ENCODE peak calls at places on chromosomes 11 and 22, in nine cellular contexts. X is esophagus squamous epithelium, J is upper lobe of right lung, O is colonic mucosa, N is heart left ventricle, K is tibial artery, P is type B pancreatic cell, H is astrocyte of the spinal cord, Z is left ventricle myocardium inferior. B is an unnamed sample.

GRCh38 chr22:43257549-43257948 is 70.6 kb upstream of the TTLL12 start:
- DNase-seq in X (no peak), J (no peak), O (no peak), N (no peak), K (no peak), P (no peak), H (no peak), Z (no peak), B (no peak)

GRCh38 chr22:38228326-38228872 is 26.6 kb downstream of the MAFF start:
- DNase-seq in X (no peak), J (no peak), O (no peak), N (no peak), K (no peak), P (no peak), H (peak), Z (no peak), B (no peak)

GRCh38 chr22:30178180-30179126 is 68.1 kb downstream of the LIF start:
- DNase-seq in X (no peak), J (no peak), O (no peak), N (no peak), K (no peak), P (no peak), H (peak), Z (no peak), B (no peak)

GRCh38 chr11:2944953-2945756 is 15.9 kb upstream of the PHLDA2 start:
- DNase-seq in X (no peak), J (peak), O (peak), N (peak), K (peak), P (no peak), H (peak), Z (peak), B (peak)

GRCh38 chr22:41290262-41291221 is 4.6 kb upstream of the RANGAP1 start:
- DNase-seq in X (no peak), J (no peak), O (no peak), N (no peak), K (no peak), P (no peak), H (peak), Z (no peak), B (peak)

GRCh38 chr11:125941241-125941605 is 4.6 kb upstream of the VSIG10L2 start:
- DNase-seq in X (no peak), J (peak), O (no peak), N (no peak), K (peak), P (no peak), H (no peak), Z (no peak), B (no peak)

GRCh38 chr22:32020117-32020516 is 22.9 kb upstream of the SLC5A1 start:
- DNase-seq in X (no peak), J (no peak), O (no peak), N (no peak), K (no peak), P (no peak), H (peak), Z (no peak), B (no peak)

GRCh38 chr22:45868586-45869443 is 108.1 kb downstream of the WNT7B start:
- DNase-seq in X (no peak), J (no peak), O (peak), N (no peak), K (peak), P (peak), H (no peak), Z (no peak), B (no peak)

GRCh38 chr11:1277936-1278512 is 31.4 kb downstream of the TOLLIP start:
- DNase-seq in X (no peak), J (no peak), O (no peak), N (no peak), K (no peak), P (no peak), H (no peak), Z (no peak), B (peak)

GRCh38 chr11:118608268-118609214 is 1.1 kb downstream of the PHLDB1 start:
- DNase-seq in X (no peak), J (peak), O (peak), N (peak), K (peak), P (no peak), H (peak), Z (peak), B (peak)
- TF ChIP-seq CTCF in X (no peak), J (no peak), O (no peak), N (no peak), K (no peak), P (no peak), H (no peak), Z (no peak), B (no peak)

GRCh38 chr11:47578524-47579460 is at the start of the genes KBTBD4 and NDUFS3:
- DNase-seq in X (peak), J (peak), O (peak), N (peak), K (peak), P (peak), H (peak), Z (peak), B (peak)
- TF ChIP-seq CTCF in X (peak), J (no peak), O (no peak), N (no peak), K (no peak), P (no peak), H (no peak), Z (no peak), B (no peak)

DNA sequence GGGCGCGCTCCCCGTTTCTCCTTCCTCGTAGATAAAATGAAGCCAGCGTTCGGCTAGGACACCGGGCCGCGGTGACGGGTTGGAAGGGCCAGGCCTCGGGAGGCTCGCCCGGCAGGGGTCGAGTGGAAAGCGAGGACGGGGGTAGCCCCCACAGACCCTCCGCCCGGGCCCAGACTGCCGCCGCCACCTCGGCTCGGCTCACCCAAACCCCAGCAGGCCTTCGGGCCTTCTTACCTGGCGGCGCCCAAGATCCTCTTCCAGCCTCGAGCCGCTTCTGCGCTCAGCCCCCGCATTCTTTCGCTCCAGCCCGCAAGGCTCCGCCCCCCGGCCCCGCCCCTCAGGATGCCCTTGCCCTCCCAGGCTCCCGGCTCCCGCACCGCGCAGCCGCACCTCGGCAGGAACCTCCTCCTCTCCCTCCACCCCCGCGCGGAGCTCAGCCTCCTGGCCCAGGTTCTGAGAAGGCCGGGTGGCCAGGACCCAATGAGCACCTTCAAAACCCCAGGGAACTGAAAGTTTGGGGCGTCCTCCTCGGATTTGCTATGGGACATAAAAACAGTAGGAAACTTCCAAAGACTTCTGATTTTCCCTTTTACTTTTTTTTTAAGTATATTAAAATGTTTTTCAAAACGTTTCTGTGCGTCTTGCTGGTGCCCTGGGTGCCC is at the start of gene CD59:
- DNase-seq in X (peak), J (peak), O (peak), N (peak), K (peak), P (peak), H (peak), Z (peak), B (peak)
- TF ChIP-seq CTCF in X (no peak), J (no peak), O (no peak), N (no peak), K (no peak), P (peak), H (no peak), Z (no peak), B (no peak)

GRCh38 chr11:75815345-75815983 is 454 bp downstream of the UVRAG start:
- DNase-seq in X (no peak), J (no peak), O (peak), N (peak), K (no peak), P (no peak), H (peak), Z (no peak), B (peak)
- TF ChIP-seq CTCF in X (no peak), J (no peak), O (no peak), N (no peak), K (no peak), P (no peak), H (no peak), Z (no peak), B (no peak)

DNA sequence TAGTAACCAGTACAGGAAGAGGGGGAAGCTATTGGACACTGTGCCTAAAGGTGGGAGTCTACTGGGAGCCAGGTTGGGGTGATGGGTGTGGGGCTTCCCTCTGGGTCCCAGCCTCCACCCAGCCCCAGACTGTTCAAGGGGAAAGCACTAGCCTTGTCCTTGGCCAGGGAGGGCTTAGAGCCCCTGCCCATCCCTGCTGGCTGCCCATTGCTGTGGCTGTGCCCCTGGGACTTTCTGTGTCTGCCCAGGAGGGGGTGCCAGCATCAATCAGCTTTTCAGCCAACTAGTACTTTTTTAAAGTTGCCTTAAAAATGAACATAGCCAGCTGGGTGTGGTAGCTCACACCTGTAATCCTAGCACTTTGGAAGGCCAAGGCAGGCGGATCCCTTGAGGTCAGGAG is 19.9 kb downstream of the INCENP start:
- DNase-seq in X (no peak), J (peak), O (peak), N (no peak), K (peak), P (peak), H (no peak), Z (no peak), B (no peak)
- TF ChIP-seq CTCF in X (no peak), J (no peak), O (no peak), N (no peak), K (no peak), P (no peak), H (peak), Z (no peak), B (no peak)

GRCh38 chr11:107102692-107103463 is 84.6 kb upstream of the GUCY1A2 start:
- DNase-seq in X (no peak), J (no peak), O (no peak), N (no peak), K (no peak), P (no peak), H (no peak), Z (no peak), B (no peak)
- TF ChIP-seq CTCF in X (no peak), J (no peak), O (no peak), N (no peak), K (no peak), P (no peak), H (no peak), Z (no peak), B (no peak)

DNA sequence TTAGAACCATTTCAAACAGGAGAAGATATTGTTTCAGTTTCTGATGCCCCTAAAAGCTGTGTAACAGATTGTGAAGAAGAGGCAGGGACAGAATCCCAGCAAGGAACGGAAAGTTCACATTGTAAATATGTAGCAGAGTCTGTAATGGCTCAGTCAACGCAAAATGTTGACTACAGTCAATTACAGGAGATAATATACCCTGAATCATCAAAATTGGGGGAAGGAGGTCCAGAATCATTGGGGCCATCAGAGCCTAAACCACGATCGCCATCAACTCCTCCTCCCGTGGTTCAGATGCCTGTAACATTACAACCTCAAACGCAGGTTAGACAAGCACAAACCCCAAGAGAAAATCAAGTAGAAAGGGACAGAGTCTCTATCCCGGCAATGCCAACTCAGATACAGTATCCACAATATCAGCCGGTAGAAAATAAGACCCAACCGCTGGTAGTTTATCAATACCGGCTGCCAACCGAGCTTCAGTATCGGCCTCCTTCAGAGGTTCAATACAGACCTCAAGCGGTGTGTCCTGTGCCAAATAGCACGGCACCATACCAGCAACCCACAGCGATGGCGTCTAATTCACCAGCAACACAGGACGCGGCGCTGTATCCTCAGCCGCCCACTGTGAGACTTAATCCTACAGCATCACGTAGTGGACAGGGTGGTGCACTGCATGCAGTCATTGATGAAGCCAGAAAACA is 40.8 kb downstream of the IGLL1 start:
- DNase-seq in X (peak), J (peak), O (peak), N (peak), K (peak), P (no peak), H (peak), Z (peak), B (peak)
- TF ChIP-seq CTCF in X (peak), J (peak), O (peak), N (peak), K (peak), P (peak), H (peak), Z (peak), B (peak)

B was measured in nephron progenitor cell.